ENCODE peak calls at places on chromosome 14, in four cellular contexts. L, H, D and K are unnamed samples. For H3K9me3, the result is how much of the 10 kb centered on the place peaks cover.

GRCh38 chr14:36976571-36977023 is 195.8 kb downstream of the SLC25A21 start:
- DNase-seq in L (peak), H (no peak), D (no peak), K (no peak)

GRCh38 chr14:100827140-100827517 is 1.2 kb downstream of the MEG3 start:
- DNase-seq in L (peak), H (no peak), D (no peak), K (no peak)

GRCh38 chr14:81400852-81401251 is 728 bp upstream of the STON2 start:
- DNase-seq in L (peak), H (no peak), D (peak), K (no peak)

GRCh38 chr14:59788176-59788575 is 82.4 kb downstream of the RTN1 start:
- DNase-seq in L (no peak), H (no peak), D (no peak), K (no peak)

GRCh38 chr14:66511849-66512248 is 3.9 kb downstream of the GPHN start:
- DNase-seq in L (no peak), H (no peak), D (no peak), K (no peak)

GRCh38 chr14:91899213-91899612 is 31.9 kb upstream of the TC2N start:
- DNase-seq in L (no peak), H (no peak), D (no peak), K (no peak)

GRCh38 chr14:64209428-64210165 is 84.6 kb downstream of the ESR2 start:
- DNase-seq in L (no peak), H (no peak), D (no peak), K (peak)

GRCh38 chr14:21192875-21193535 is 37.1 kb upstream of the OR5AU1 start:
- DNase-seq in L (no peak), H (no peak), D (no peak), K (no peak)

GRCh38 chr14:106044515-106044914 is 518.1 kb downstream of the TMEM121 start:
- DNase-seq in L (no peak), H (no peak), D (no peak), K (no peak)
- H3K9me3 ChIP-seq in L (under half), H (under half), D (under half), K (under half)

DNA sequence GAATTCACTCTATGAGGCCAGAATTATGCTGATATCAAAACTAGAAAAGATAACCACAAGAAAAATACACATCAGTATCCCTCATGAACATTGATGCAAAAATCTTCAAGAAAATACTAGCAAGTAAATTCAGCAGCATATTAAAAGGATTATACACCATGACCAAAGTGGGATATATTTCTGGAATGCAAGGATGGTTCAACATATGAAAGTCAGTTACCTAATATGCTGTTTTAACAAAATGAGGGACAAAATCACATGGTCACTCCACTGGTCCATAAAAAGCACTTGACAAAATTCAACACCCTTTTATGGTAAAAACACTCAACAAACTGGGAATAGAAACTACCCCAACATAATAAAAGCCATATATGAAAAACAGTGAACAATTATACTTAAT is 40.3 kb downstream of the TECPR2 start:
- DNase-seq in L (no peak), H (no peak), D (no peak), K (no peak)
- H3K9me3 ChIP-seq in L (under half), H (under half), D (under half), K (under half)

GRCh38 chr14:53260928-53261327 is 107.8 kb upstream of the DDHD1 start:
- DNase-seq in L (no peak), H (no peak), D (no peak), K (no peak)
- H3K9me3 ChIP-seq in L (under half), H (under half), D (under half), K (under half)

GRCh38 chr14:61369097-61369496 is 47.7 kb downstream of the PRKCH start:
- DNase-seq in L (no peak), H (no peak), D (no peak), K (no peak)

GRCh38 chr14:61375218-61375617 is 53.8 kb downstream of the PRKCH start:
- DNase-seq in L (no peak), H (no peak), D (no peak), K (no peak)

GRCh38 chr14:61372842-61373555 is 51.6 kb downstream of the PRKCH start:
- DNase-seq in L (no peak), H (no peak), D (no peak), K (no peak)

GRCh38 chr14:61374284-61374683 is 52.9 kb downstream of the PRKCH start:
- DNase-seq in L (no peak), H (no peak), D (no peak), K (no peak)

DNA sequence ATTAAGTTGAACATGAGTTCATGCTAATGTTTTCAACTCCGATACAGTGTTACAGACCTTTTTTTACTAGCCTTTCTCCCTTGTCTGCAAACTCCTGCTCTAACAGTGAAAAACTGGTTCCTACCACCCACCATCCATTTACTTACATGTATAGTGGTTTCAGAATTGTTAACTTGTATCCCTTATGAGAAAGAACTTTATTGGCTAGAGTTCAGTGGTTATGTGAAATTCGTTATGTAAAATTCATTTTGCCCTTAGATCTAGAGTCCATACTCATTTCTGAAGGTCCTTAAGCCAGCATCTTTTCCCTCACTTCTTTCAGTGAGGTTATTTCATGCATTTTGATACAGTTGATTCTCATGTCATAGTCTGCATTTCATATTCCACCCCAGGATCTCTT is 51.0 kb downstream of the PRKCH start:
- DNase-seq in L (no peak), H (no peak), D (no peak), K (no peak)
- H3K9me3 ChIP-seq in L (under half), H (under half), D (under half), K (under half)

GRCh38 chr14:106507354-106507753 is 981.0 kb downstream of the TMEM121 start:
- DNase-seq in L (no peak), H (peak), D (no peak), K (no peak)
- H3K9me3 ChIP-seq in L (under half), H (under half), D (under half), K (under half)

GRCh38 chr14:106579084-106579483 is 1052.7 kb downstream of the TMEM121 start:
- DNase-seq in L (no peak), H (no peak), D (no peak), K (no peak)
- H3K9me3 ChIP-seq in L (under half), H (under half), D (under half), K (under half)

DNA sequence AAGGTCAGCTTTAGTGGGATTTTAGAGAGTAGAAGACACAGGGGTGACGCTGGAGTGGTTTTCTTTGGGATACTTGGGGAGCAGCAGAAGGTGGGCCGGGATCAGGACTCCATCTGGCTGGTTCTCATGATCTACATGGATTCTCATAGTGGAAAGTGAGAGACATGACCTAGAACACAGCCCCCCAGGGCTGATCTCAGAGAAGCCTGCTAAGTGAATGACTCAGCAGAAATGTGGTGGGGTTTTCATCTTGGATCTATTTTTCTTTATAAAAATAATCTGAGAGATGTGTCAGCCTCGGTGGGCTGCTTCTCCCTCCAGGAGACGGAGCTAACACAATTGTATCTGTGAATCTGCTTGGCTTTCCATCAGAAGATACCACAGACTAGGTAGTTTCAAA is 484.4 kb downstream of the TMEM121 start:
- DNase-seq in L (no peak), H (no peak), D (no peak), K (no peak)
- H3K9me3 ChIP-seq in L (under half), H (under half), D (under half), K (under half)

GRCh38 chr14:55317503-55317902 is 46.3 kb downstream of the FBXO34 start:
- DNase-seq in L (no peak), H (no peak), D (no peak), K (no peak)
- H3K9me3 ChIP-seq in L (under half), H (under half), D (under half), K (under half)